ENCODE peak calls at places on chromosomes 16 and 17, in eight cellular contexts. One of them, this sample, is unnamed.

GRCh38 chr16:55330726-55331647 is 7.0 kb downstream of the IRX6 start:
- DNase-seq in Panc1: no peak
- DNase-seq in AG10803: no peak
- DNase-seq in psoas muscle: no peak
- DNase-seq in GM10248: no peak
- DNase-seq in H9: peak
- DNase-seq in tibial artery: no peak
- DNase-seq in foreskin fibroblast: no peak
- DNase-seq in this sample: peak

GRCh38 chr17:17570207-17570797 is 21.2 kb downstream of the PEMT start:
- DNase-seq in tibial artery: no peak
- DNase-seq in GM10248: no peak
- DNase-seq in AG10803: no peak
- DNase-seq in foreskin fibroblast: peak
- DNase-seq in H9: peak
- DNase-seq in psoas muscle: peak
- DNase-seq in Panc1: no peak
- DNase-seq in this sample: peak

GRCh38 chr16:71927383-71927782 is 32.1 kb downstream of the IST1 start:
- DNase-seq in tibial artery: peak
- DNase-seq in H9: no peak
- DNase-seq in GM10248: no peak
- DNase-seq in AG10803: peak
- DNase-seq in psoas muscle: peak
- DNase-seq in foreskin fibroblast: peak
- DNase-seq in Panc1: no peak
- DNase-seq in this sample: no peak

GRCh38 chr16:19438739-19439138 is 21.1 kb downstream of the TMC5 start:
- DNase-seq in psoas muscle: no peak
- DNase-seq in tibial artery: no peak
- DNase-seq in GM10248: no peak
- DNase-seq in foreskin fibroblast: no peak
- DNase-seq in Panc1: no peak
- DNase-seq in AG10803: no peak
- DNase-seq in H9: no peak
- DNase-seq in this sample: no peak

GRCh38 chr16:1458977-1459341 is 14.6 kb upstream of the CCDC154 start:
- DNase-seq in GM10248: peak
- DNase-seq in Panc1: no peak
- DNase-seq in foreskin fibroblast: no peak
- DNase-seq in H9: no peak
- DNase-seq in psoas muscle: no peak
- DNase-seq in AG10803: no peak
- DNase-seq in tibial artery: no peak
- DNase-seq in this sample: no peak

GRCh38 chr16:86899757-86900156 is 321.4 kb downstream of the FOXL1 start:
- DNase-seq in tibial artery: no peak
- DNase-seq in Panc1: no peak
- DNase-seq in GM10248: no peak
- DNase-seq in AG10803: peak
- DNase-seq in psoas muscle: no peak
- DNase-seq in H9: no peak
- DNase-seq in foreskin fibroblast: peak
- DNase-seq in this sample: no peak

GRCh38 chr16:16150117-16150877 is 73.0 kb downstream of the ABCC6 start:
- DNase-seq in tibial artery: peak
- DNase-seq in GM10248: no peak
- DNase-seq in Panc1: no peak
- DNase-seq in foreskin fibroblast: peak
- DNase-seq in AG10803: peak
- DNase-seq in H9: no peak
- DNase-seq in psoas muscle: peak
- DNase-seq in this sample: no peak

GRCh38 chr16:55351936-55352335 is 27.9 kb downstream of the IRX6 start:
- DNase-seq in H9: no peak
- DNase-seq in AG10803: no peak
- DNase-seq in GM10248: no peak
- DNase-seq in tibial artery: no peak
- DNase-seq in psoas muscle: no peak
- DNase-seq in foreskin fibroblast: no peak
- DNase-seq in Panc1: no peak
- DNase-seq in this sample: no peak

GRCh38 chr17:14737984-14738651 is 437.2 kb downstream of the HS3ST3B1 start:
- DNase-seq in foreskin fibroblast: peak
- DNase-seq in tibial artery: peak
- DNase-seq in Panc1: peak
- DNase-seq in AG10803: peak
- DNase-seq in H9: peak
- DNase-seq in psoas muscle: peak
- DNase-seq in GM10248: peak
- DNase-seq in this sample: peak

GRCh38 chr16:1420111-1420539 is 422 bp downstream of the UQCC4 start:
- DNase-seq in tibial artery: no peak
- DNase-seq in AG10803: no peak
- DNase-seq in foreskin fibroblast: no peak
- DNase-seq in GM10248: no peak
- DNase-seq in psoas muscle: no peak
- DNase-seq in H9: no peak
- DNase-seq in Panc1: no peak
- DNase-seq in this sample: no peak

GRCh38 chr17:5780476-5780875 is 196.2 kb upstream of the NLRP1 start:
- DNase-seq in AG10803: peak
- DNase-seq in Panc1: no peak
- DNase-seq in H9: no peak
- DNase-seq in psoas muscle: no peak
- DNase-seq in foreskin fibroblast: peak
- DNase-seq in tibial artery: no peak
- DNase-seq in GM10248: no peak
- DNase-seq in this sample: no peak

GRCh38 chr16:4323845-4324478 is 8.1 kb downstream of the GLIS2 start:
- DNase-seq in H9: peak
- DNase-seq in Panc1: no peak
- DNase-seq in tibial artery: peak
- DNase-seq in GM10248: no peak
- DNase-seq in AG10803: peak
- DNase-seq in psoas muscle: peak
- DNase-seq in foreskin fibroblast: peak
- DNase-seq in this sample: peak

GRCh38 chr17:60102632-60103047 is 23.9 kb upstream of the HEATR6 start:
- DNase-seq in psoas muscle: no peak
- DNase-seq in H9: no peak
- DNase-seq in Panc1: no peak
- DNase-seq in tibial artery: peak
- DNase-seq in foreskin fibroblast: peak
- DNase-seq in AG10803: peak
- DNase-seq in GM10248: no peak
- DNase-seq in this sample: no peak

DNA sequence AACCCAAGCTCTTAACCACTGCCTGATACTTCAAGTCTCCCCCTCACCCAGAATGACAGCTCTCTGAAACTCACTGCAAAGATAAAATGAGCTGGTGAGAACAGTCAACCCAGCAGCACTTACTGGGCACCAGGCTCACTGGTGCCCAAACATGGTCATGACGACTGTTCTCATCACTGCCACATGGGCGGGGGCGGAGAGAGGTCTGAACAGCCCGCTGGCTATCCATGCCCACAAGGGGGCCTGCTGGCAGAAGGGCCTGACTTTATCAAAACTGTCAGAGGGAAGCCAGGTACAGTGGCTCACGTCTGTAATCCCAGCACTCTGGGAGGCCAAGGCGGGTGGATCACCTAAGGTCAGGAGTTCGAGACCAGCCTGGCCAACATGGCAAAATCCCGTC is 4.0 kb downstream of the MYBBP1A start:
- DNase-seq in foreskin fibroblast: peak
- DNase-seq in GM10248: no peak
- DNase-seq in tibial artery: no peak
- DNase-seq in Panc1: no peak
- DNase-seq in psoas muscle: no peak
- DNase-seq in H9: no peak
- DNase-seq in AG10803: no peak
- DNase-seq in this sample: no peak
- TF ChIP-seq CTCF in foreskin fibroblast: no peak
- TF ChIP-seq CTCF in GM10248: no peak
- TF ChIP-seq CTCF in tibial artery: no peak
- TF ChIP-seq CTCF in Panc1: no peak
- TF ChIP-seq CTCF in psoas muscle: no peak
- TF ChIP-seq CTCF in H9: peak
- TF ChIP-seq CTCF in AG10803: no peak
- TF ChIP-seq CTCF in this sample: no peak

GRCh38 chr16:13767215-13767614 is 152.7 kb upstream of the ERCC4 start:
- DNase-seq in GM10248: no peak
- DNase-seq in Panc1: no peak
- DNase-seq in psoas muscle: no peak
- DNase-seq in tibial artery: no peak
- DNase-seq in foreskin fibroblast: no peak
- DNase-seq in H9: no peak
- DNase-seq in AG10803: no peak
- DNase-seq in this sample: no peak
- TF ChIP-seq CTCF in GM10248: no peak
- TF ChIP-seq CTCF in Panc1: peak
- TF ChIP-seq CTCF in psoas muscle: peak
- TF ChIP-seq CTCF in tibial artery: peak
- TF ChIP-seq CTCF in foreskin fibroblast: no peak
- TF ChIP-seq CTCF in H9: peak
- TF ChIP-seq CTCF in AG10803: no peak
- TF ChIP-seq CTCF in this sample: no peak

GRCh38 chr16:11139624-11140375 is 116.2 kb downstream of the SOCS1 start:
- DNase-seq in Panc1: no peak
- DNase-seq in H9: peak
- DNase-seq in psoas muscle: no peak
- DNase-seq in tibial artery: peak
- DNase-seq in GM10248: no peak
- DNase-seq in AG10803: no peak
- DNase-seq in foreskin fibroblast: no peak
- DNase-seq in this sample: no peak

GRCh38 chr16:11142261-11142630 is 113.8 kb downstream of the SOCS1 start:
- DNase-seq in GM10248: no peak
- DNase-seq in foreskin fibroblast: no peak
- DNase-seq in psoas muscle: no peak
- DNase-seq in H9: no peak
- DNase-seq in tibial artery: no peak
- DNase-seq in Panc1: no peak
- DNase-seq in AG10803: no peak
- DNase-seq in this sample: no peak

GRCh38 chr16:11140466-11140865 is 115.5 kb downstream of the SOCS1 start:
- DNase-seq in Panc1: no peak
- DNase-seq in GM10248: no peak
- DNase-seq in H9: peak
- DNase-seq in tibial artery: no peak
- DNase-seq in psoas muscle: no peak
- DNase-seq in foreskin fibroblast: no peak
- DNase-seq in AG10803: no peak
- DNase-seq in this sample: no peak

GRCh38 chr16:11141409-11142260 is 114.4 kb downstream of the SOCS1 start:
- DNase-seq in psoas muscle: no peak
- DNase-seq in H9: no peak
- DNase-seq in Panc1: no peak
- DNase-seq in AG10803: no peak
- DNase-seq in GM10248: no peak
- DNase-seq in tibial artery: no peak
- DNase-seq in foreskin fibroblast: no peak
- DNase-seq in this sample: no peak

GRCh38 chr16:11140867-11141266 is 115.1 kb downstream of the SOCS1 start:
- DNase-seq in foreskin fibroblast: no peak
- DNase-seq in H9: peak
- DNase-seq in GM10248: no peak
- DNase-seq in psoas muscle: no peak
- DNase-seq in AG10803: no peak
- DNase-seq in Panc1: no peak
- DNase-seq in tibial artery: no peak
- DNase-seq in this sample: no peak
- TF ChIP-seq CTCF in foreskin fibroblast: no peak
- TF ChIP-seq CTCF in H9: no peak
- TF ChIP-seq CTCF in GM10248: no peak
- TF ChIP-seq CTCF in psoas muscle: no peak
- TF ChIP-seq CTCF in AG10803: no peak
- TF ChIP-seq CTCF in Panc1: no peak
- TF ChIP-seq CTCF in tibial artery: no peak
- TF ChIP-seq CTCF in this sample: no peak

GRCh38 chr17:1563786-1564613 is 1.4 kb upstream of the PITPNA start:
- DNase-seq in Panc1: no peak
- DNase-seq in GM10248: no peak
- DNase-seq in H9: no peak
- DNase-seq in tibial artery: no peak
- DNase-seq in AG10803: no peak
- DNase-seq in foreskin fibroblast: no peak
- DNase-seq in psoas muscle: no peak
- DNase-seq in this sample: no peak

GRCh38 chr17:1562178-1562643 is 381 bp downstream of the PITPNA start:
- DNase-seq in Panc1: no peak
- DNase-seq in psoas muscle: peak
- DNase-seq in tibial artery: no peak
- DNase-seq in AG10803: peak
- DNase-seq in GM10248: no peak
- DNase-seq in H9: peak
- DNase-seq in foreskin fibroblast: no peak
- DNase-seq in this sample: peak

GRCh38 chr17:1560582-1561170 is 1.9 kb downstream of the PITPNA start:
- DNase-seq in foreskin fibroblast: no peak
- DNase-seq in H9: no peak
- DNase-seq in tibial artery: no peak
- DNase-seq in AG10803: no peak
- DNase-seq in Panc1: no peak
- DNase-seq in psoas muscle: no peak
- DNase-seq in GM10248: no peak
- DNase-seq in this sample: no peak

GRCh38 chr17:1559743-1560581 is 2.6 kb downstream of the PITPNA start:
- DNase-seq in tibial artery: no peak
- DNase-seq in Panc1: no peak
- DNase-seq in psoas muscle: no peak
- DNase-seq in foreskin fibroblast: no peak
- DNase-seq in AG10803: no peak
- DNase-seq in H9: no peak
- DNase-seq in GM10248: no peak
- DNase-seq in this sample: no peak

DNA sequence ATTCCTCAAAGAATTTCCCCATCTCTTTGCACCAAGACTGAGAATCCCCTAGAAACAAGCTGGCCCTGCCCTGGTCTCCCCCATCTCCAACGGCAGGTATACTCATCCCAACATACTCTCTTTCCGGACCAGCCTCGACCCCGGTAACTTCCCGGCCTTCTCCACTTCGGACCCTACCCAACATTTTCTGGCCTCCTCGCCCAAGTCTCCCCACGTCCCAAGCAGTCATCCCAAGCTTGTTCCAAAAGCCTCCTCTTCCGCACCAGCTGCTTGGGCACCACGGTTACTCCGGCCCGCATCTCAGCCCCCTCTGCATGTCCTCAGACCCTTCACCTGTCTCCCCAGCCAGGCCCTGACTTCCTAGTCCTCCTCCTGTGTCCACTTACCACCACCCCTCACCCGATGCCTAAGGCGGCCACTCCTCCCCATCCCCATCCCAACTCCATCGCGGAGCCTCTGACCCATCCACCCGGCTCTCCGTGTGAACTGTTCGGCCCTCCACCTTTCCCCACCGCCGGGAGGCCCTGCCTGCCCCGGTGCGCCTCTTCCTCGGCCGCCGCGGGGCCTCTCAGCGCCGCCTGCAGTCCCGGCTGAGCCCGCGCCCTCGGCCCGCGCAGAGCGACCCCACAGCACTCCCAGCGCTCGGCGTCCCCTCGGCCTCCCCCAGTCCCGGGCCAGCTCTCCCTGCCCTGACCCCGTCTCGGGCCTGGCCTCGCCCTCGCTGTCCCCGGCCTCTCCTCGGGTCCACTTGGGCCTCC is 993 bp downstream of the PITPNA start:
- DNase-seq in Panc1: no peak
- DNase-seq in psoas muscle: peak
- DNase-seq in AG10803: no peak
- DNase-seq in H9: no peak
- DNase-seq in tibial artery: no peak
- DNase-seq in foreskin fibroblast: peak
- DNase-seq in GM10248: peak
- DNase-seq in this sample: peak
- TF ChIP-seq CTCF in Panc1: no peak
- TF ChIP-seq CTCF in psoas muscle: no peak
- TF ChIP-seq CTCF in AG10803: no peak
- TF ChIP-seq CTCF in H9: peak
- TF ChIP-seq CTCF in tibial artery: peak
- TF ChIP-seq CTCF in foreskin fibroblast: peak
- TF ChIP-seq CTCF in GM10248: peak
- TF ChIP-seq CTCF in this sample: no peak